ENCODE peak calls at places on chromosomes 11 and 22, in four cellular contexts. P is HepG2, V is K562, W is GM12878. N is an unnamed sample.

GRCh38 chr22:46815896-46816721 is 53.7 kb downstream of the TBC1D22A start:
- DNase-seq in P (peak; percentile 39), V (peak; percentile 48), W (no peak), N (no peak)

GRCh38 chr11:75198278-75198948 is 42.2 kb upstream of the TPBGL start:
- DNase-seq in V (no peak), P (no peak), W (no peak), N (no peak)

GRCh38 chr11:66849501-66850234 is 6.4 kb downstream of the RCE1 start:
- DNase-seq in W (no peak), P (no peak), V (no peak), N (no peak)

GRCh38 chr11:114102993-114103896 is 43.7 kb downstream of the ZBTB16 start:
- DNase-seq in W (no peak), P (peak; percentile 5), V (no peak), N (no peak)

GRCh38 chr11:130068986-130069683 is 559 bp upstream of the APLP2 start:
- DNase-seq in P (no peak), V (no peak), W (no peak), N (no peak)

GRCh38 chr11:127392575-127392974 is 392.0 kb upstream of the KIRREL3 start:
- DNase-seq in P (no peak), W (no peak), V (no peak), N (no peak)

GRCh38 chr11:73236205-73236765 is 18.2 kb downstream of the P2RY2 start:
- DNase-seq in V (no peak), W (no peak), P (no peak), N (no peak)

GRCh38 chr11:134332189-134332631 is 422 bp downstream of the GLB1L2 start:
- DNase-seq in P (no peak), W (no peak), V (peak; percentile 47), N (no peak)

GRCh38 chr11:92670293-92670890 is 299.1 kb upstream of the MTNR1B start:
- DNase-seq in W (no peak), V (no peak), P (no peak), N (no peak)

DNA sequence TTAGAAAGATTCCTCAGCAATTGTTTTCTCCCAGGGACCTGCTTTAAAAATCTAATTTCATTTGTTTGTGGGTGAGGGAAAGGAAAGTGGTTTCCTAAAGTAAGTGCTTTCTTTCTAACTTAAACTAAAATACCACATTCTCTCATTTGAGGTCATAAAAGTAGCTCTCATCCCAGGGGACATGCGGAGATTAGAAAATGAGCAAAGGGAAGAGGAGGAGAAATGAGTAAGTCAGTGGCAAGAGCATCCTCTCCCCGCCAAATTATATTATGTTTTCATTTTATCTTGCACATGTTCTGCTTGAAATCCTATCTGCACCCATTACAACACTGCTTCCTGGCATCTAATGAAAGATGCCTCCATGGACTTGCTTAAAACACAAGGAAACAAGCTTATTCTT is 191.4 kb downstream of the ARHGAP42 start:
- DNase-seq in P (no peak), V (no peak), W (no peak), N (no peak)
- TF ChIP-seq CBX5 in P (no peak), V (no peak), W (no peak), N (no peak)

DNA sequence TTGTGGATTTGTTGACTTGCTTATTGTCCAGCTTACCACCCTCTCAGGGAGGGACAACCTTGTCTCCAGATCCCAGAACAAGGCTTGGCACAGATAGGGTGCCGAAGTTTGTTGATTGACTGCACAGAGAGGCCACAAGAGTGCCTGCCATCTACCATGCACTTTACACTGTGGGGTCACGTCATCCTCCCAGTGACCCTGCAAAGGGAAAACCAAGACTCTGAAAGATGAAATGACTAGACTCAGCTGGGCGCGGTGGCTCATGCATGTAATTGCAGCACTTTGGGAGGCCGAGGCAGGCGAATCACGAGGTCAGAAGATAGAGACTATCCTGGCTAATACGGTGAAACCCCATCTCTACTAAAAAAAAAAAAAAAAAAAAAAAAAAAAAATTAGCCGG is 4.6 kb upstream of the LTBP3 start:
- DNase-seq in W (no peak), V (no peak), P (no peak), N (no peak)
- TF ChIP-seq CBX5 in W (no peak), V (no peak), P (no peak), N (no peak)

GRCh38 chr11:86671386-86672006 is 920 bp downstream of the ME3 start:
- DNase-seq in V (no peak), P (no peak), W (no peak), N (peak; percentile 66)
- TF ChIP-seq CBX5 in V (no peak), P (no peak), W (no peak), N (no peak)

GRCh38 chr22:41862160-41862529 is 29.2 kb downstream of the SREBF2 start:
- DNase-seq in W (peak; percentile 83), V (peak; percentile 20), P (peak; percentile 39), N (no peak)
- TF ChIP-seq CBX5 in W (no peak), V (no peak), P (no peak), N (no peak)

GRCh38 chr11:77081381-77081851 is 14.6 kb downstream of the CAPN5 start:
- DNase-seq in P (no peak), W (no peak), V (no peak), N (no peak)

GRCh38 chr11:77081976-77082836 is 15.4 kb downstream of the CAPN5 start:
- DNase-seq in P (no peak), V (no peak), W (no peak), N (no peak)

GRCh38 chr11:77082838-77083552 is 16.2 kb downstream of the CAPN5 start:
- DNase-seq in P (no peak), W (no peak), V (no peak), N (no peak)

GRCh38 chr11:77080643-77081210 is 14.0 kb downstream of the CAPN5 start:
- DNase-seq in V (no peak), W (no peak), P (no peak), N (no peak)

DNA sequence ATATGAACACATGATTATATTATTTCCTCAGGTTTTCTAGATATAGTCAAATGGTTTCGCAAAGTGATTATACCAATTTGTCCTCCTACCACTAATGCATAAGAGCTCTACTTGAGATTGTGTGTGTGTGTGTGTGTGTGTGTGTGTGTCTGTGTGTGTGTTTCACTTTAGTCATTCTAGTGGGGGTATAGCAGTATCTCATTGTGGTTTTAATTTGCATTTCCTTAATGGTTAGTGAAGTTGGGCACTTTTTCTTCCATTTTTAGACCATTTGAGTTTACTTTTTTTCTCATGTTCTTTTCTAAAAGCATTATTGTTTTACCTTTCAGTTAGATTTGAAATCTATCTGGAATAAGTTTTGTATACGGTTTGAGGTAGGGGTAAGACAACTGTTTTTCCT is 12.9 kb downstream of the CAPN5 start:
- DNase-seq in P (no peak), W (no peak), V (no peak), N (no peak)
- TF ChIP-seq CBX5 in P (no peak), W (no peak), V (no peak), N (no peak)

GRCh38 chr11:111205622-111206385 is 39.7 kb upstream of the POU2AF2 start:
- DNase-seq in P (no peak), V (no peak), W (no peak), N (no peak)
- TF ChIP-seq CBX5 in P (no peak), V (no peak), W (no peak), N (no peak)

GRCh38 chr22:48676266-48677167 is 1151.2 kb downstream of the BRD1 start:
- DNase-seq in P (no peak), V (no peak), W (no peak), N (no peak)

GRCh38 chr22:48677168-48677520 is 1150.5 kb downstream of the BRD1 start:
- DNase-seq in V (no peak), W (no peak), P (no peak), N (no peak)

GRCh38 chr22:48675141-48675827 is 1152.4 kb downstream of the BRD1 start:
- DNase-seq in V (no peak), W (no peak), P (no peak), N (no peak)

GRCh38 chr22:48673806-48674500 is 1153.7 kb downstream of the BRD1 start:
- DNase-seq in W (no peak), V (no peak), P (no peak), N (no peak)

DNA sequence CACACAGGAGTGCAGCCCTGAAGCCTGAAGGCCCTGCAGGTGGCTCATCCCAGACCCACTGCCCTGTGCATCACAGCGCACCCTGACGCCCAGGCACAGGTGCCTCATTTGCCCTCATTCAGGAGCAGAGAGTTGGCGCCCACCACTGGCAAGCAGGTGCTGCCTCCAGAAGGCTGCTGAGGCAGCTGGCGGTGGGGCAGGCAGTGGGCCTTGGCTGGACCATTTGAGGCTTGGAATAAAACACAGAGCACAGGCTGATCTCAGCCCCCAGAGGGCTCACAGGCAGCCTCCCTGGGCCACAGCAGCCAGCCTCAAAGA is 1151.9 kb downstream of the BRD1 start:
- DNase-seq in W (no peak), V (no peak), P (no peak), N (no peak)
- TF ChIP-seq CBX5 in W (no peak), V (no peak), P (no peak), N (no peak)

DNA sequence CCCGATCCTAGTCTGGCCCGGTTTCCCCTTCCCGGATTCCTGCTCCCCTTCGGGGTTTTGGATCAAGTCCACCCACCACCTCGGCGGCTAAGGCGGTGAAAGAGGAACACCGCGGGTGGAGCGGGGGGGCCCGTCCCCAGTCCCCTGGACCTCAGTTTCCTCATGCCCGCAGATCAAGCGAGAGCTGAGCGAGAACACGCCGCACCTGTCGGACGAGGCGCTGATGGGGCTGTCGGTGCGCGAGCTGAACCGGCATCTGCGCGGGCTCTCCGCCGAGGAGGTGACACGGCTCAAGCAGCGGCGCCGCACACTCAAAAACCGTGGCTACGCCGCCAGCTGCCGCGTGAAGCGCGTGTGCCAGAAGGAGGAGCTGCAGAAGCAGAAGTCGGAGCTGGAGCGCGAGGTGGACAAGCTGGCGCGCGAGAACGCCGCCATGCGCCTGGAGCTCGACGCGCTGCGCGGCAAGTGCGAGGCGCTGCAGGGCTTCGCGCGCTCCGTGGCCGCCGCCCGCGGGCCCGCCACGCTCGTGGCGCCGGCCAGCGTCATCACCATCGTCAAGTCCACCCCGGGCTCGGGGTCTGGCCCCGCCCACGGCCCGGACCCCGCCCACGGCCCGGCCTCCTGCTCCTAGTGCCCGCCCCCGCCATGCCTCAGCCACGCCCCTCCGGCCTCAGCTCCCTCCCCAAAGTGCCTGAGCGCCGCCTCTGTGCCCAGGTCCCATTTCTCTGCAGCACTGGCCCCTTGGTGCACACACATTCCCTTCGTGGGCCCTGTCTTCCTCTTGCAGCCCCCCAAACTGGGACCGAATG is 12.7 kb downstream of the MAFF start:
- DNase-seq in W (no peak), V (peak; percentile 86), P (no peak), N (peak; percentile 95)
- TF ChIP-seq CBX5 in W (no peak), V (no peak), P (no peak), N (no peak)

GRCh38 chr11:9740202-9740881 is 76.5 kb downstream of the SWAP70 start:
- DNase-seq in W (no peak), P (no peak), V (no peak), N (no peak)

GRCh38 chr11:9738700-9739099 is 74.8 kb downstream of the SWAP70 start:
- DNase-seq in W (no peak), V (no peak), P (no peak), N (no peak)

GRCh38 chr11:9738126-9738525 is 74.2 kb downstream of the SWAP70 start:
- DNase-seq in W (no peak), V (no peak), P (no peak), N (no peak)

GRCh38 chr11:9741260-9741659 is 77.4 kb downstream of the SWAP70 start:
- DNase-seq in V (no peak), W (no peak), P (no peak), N (no peak)

GRCh38 chr11:9739108-9739507 is 75.2 kb downstream of the SWAP70 start:
- DNase-seq in P (no peak), W (no peak), V (no peak), N (no peak)
- TF ChIP-seq CBX5 in P (no peak), W (no peak), V (no peak), N (no peak)